ENCODE peak calls at places on chromosomes 6 and 20, in ten cellular contexts. Y, J, P, B, G, V, X, R, D and F are unnamed samples.

GRCh38 chr6:1724616-1725015 is 114.9 kb downstream of the FOXC1 start:
- DNase-seq in Y (no peak), J (peak), P (no peak), B (no peak), G (no peak), V (no peak), X (no peak), R (peak), D (peak), F (no peak)

GRCh38 chr20:48763183-48764030 is 64.4 kb downstream of the PREX1 start:
- DNase-seq in Y (no peak), J (no peak), P (no peak), B (no peak), G (no peak), V (peak), X (no peak), R (no peak), D (peak), F (no peak)

GRCh38 chr6:17994019-17994418 is 6.6 kb upstream of the KIF13A start:
- DNase-seq in Y (no peak), J (no peak), P (no peak), B (no peak), G (no peak), V (no peak), X (no peak), R (no peak), D (no peak), F (no peak)

GRCh38 chr20:13800728-13801134 is 15.9 kb downstream of the NDUFAF5 start:
- DNase-seq in Y (no peak), J (peak), P (peak), B (no peak), G (no peak), V (no peak), X (peak), R (no peak), D (peak), F (peak)

GRCh38 chr6:146913842-146914562 is 290.2 kb upstream of the STXBP5 start:
- DNase-seq in Y (no peak), J (no peak), P (peak), B (no peak), G (no peak), V (no peak), X (peak), R (peak), D (peak), F (peak)

GRCh38 chr20:881051-881820 is 34.9 kb downstream of the ANGPT4 start:
- DNase-seq in Y (no peak), J (no peak), P (no peak), B (no peak), G (no peak), V (peak), X (peak), R (peak), D (no peak), F (peak)

GRCh38 chr20:58795181-58795922 is 55.4 kb downstream of the GNAS-AS1 start:
- DNase-seq in Y (no peak), J (no peak), P (no peak), B (no peak), G (no peak), V (no peak), X (no peak), R (no peak), D (no peak), F (no peak)

GRCh38 chr20:47926731-47927130 is 141.4 kb upstream of the SULF2 start:
- DNase-seq in Y (no peak), J (no peak), P (no peak), B (no peak), G (no peak), V (no peak), X (no peak), R (no peak), D (no peak), F (no peak)

GRCh38 chr20:11492391-11492790 is 425.3 kb upstream of the BTBD3 start:
- DNase-seq in Y (no peak), J (no peak), P (no peak), B (no peak), G (no peak), V (no peak), X (no peak), R (no peak), D (no peak), F (no peak)

GRCh38 chr6:69719602-69720193 is 77.1 kb downstream of the LMBRD1 start:
- DNase-seq in Y (no peak), J (no peak), P (no peak), B (no peak), G (no peak), V (no peak), X (peak), R (peak), D (peak), F (peak)

GRCh38 chr6:154433477-154434241 is 76.8 kb downstream of the CNKSR3 start:
- DNase-seq in Y (no peak), J (no peak), P (no peak), B (no peak), G (no peak), V (no peak), X (no peak), R (no peak), D (peak), F (no peak)

GRCh38 chr20:32839227-32839981 is 19.3 kb upstream of the EFCAB8 start:
- DNase-seq in Y (no peak), J (no peak), P (no peak), B (no peak), G (no peak), V (no peak), X (no peak), R (no peak), D (no peak), F (no peak)

GRCh38 chr6:156080371-156080770 is 624.7 kb upstream of the NOX3 start:
- DNase-seq in Y (no peak), J (no peak), P (no peak), B (no peak), G (no peak), V (no peak), X (no peak), R (no peak), D (no peak), F (peak)